ENCODE peak calls at places on chromosome 19, in four cellular contexts. L is ovary; Z is right lobe of liver; J is CD8-positive, alpha-beta memory T cell. M is an unnamed sample. For H3K4me1, the result is how much of the 10 kb centered on the place peaks cover.

GRCh38 chr19:53333071-53333465 is 481 bp upstream of the ZNF845 start:
- DNase-seq in L (peak), Z (no peak), J (peak), M (peak)

GRCh38 chr19:3536429-3537100 is 2.4 kb upstream of the TEKTIP1 start:
- DNase-seq in L (peak), Z (no peak), J (no peak), M (no peak)

GRCh38 chr19:13115936-13116281 is 631 bp downstream of the TRMT1 start:
- DNase-seq in L (no peak), Z (peak), J (no peak), M (no peak)

GRCh38 chr19:54875506-54875905 is 1.5 kb downstream of the FCAR start:
- DNase-seq in L (no peak), Z (no peak), J (no peak), M (no peak)

GRCh38 chr19:12757544-12758274 is 6.1 kb downstream of the BEST2 start:
- DNase-seq in L (peak), Z (peak), J (peak), M (peak)

GRCh38 chr19:31350033-31350692 is 927 bp upstream of the TSHZ3 start:
- DNase-seq in L (peak), Z (no peak), J (no peak), M (no peak)

GRCh38 chr19:42126565-42126964 is 5.7 kb downstream of the POU2F2 start:
- DNase-seq in L (no peak), Z (no peak), J (no peak), M (no peak)

GRCh38 chr19:54352041-54352440 is 12.7 kb downstream of the LAIR1 start:
- DNase-seq in L (no peak), Z (no peak), J (no peak), M (peak)

GRCh38 chr19:13843104-13843921 is 33.6 kb upstream of the NANOS3 start:
- DNase-seq in L (peak), Z (peak), J (no peak), M (peak)

GRCh38 chr19:46221981-46222610 is 7.4 kb upstream of the IGFL1 start:
- DNase-seq in L (peak), Z (no peak), J (no peak), M (peak)

GRCh38 chr19:2550431-2551171 is 74.7 kb downstream of the GADD45B start:
- DNase-seq in L (no peak), Z (no peak), J (no peak), M (peak)

GRCh38 chr19:29266001-29266400 is 53.0 kb upstream of the UQCRFS1 start:
- DNase-seq in L (no peak), Z (no peak), J (no peak), M (peak)

GRCh38 chr19:28396259-28396940 is 816.6 kb downstream of the UQCRFS1 start:
- DNase-seq in L (no peak), Z (no peak), J (no peak), M (no peak)

GRCh38 chr19:12064266-12065099 is at the start of gene ZNF844:
- DNase-seq in L (peak), Z (peak), J (peak), M (peak)

GRCh38 chr19:920051-920857 is 3.1 kb downstream of the KISS1R start:
- DNase-seq in L (no peak), Z (no peak), J (peak), M (peak)

GRCh38 chr19:10501971-10502523 is 1.1 kb downstream of the KEAP1 start:
- DNase-seq in L (peak), Z (peak), J (peak), M (peak)

GRCh38 chr19:38319421-38320258 is at the start of gene KCNK6:
- DNase-seq in L (peak), Z (peak), J (peak), M (peak)

GRCh38 chr19:33388231-33388816 is 14.8 kb downstream of the CEBPG start:
- DNase-seq in L (no peak), Z (peak), J (no peak), M (peak)

GRCh38 chr19:3509566-3509989 is 3.5 kb downstream of the FZR1 start:
- DNase-seq in L (no peak), Z (peak), J (peak), M (no peak)

GRCh38 chr19:10417598-10418280 is 2.6 kb upstream of the PDE4A start:
- DNase-seq in L (no peak), Z (no peak), J (no peak), M (no peak)

GRCh38 chr19:4969772-4970531 is 1.0 kb downstream of the KDM4B start:
- DNase-seq in L (no peak), Z (peak), J (no peak), M (no peak)

GRCh38 chr19:31282346-31282745 is 66.9 kb downstream of the TSHZ3 start:
- DNase-seq in L (no peak), Z (no peak), J (no peak), M (peak)

GRCh38 chr19:55220525-55220924 is 8.0 kb downstream of the TMEM86B start:
- DNase-seq in L (no peak), Z (no peak), J (no peak), M (no peak)

DNA sequence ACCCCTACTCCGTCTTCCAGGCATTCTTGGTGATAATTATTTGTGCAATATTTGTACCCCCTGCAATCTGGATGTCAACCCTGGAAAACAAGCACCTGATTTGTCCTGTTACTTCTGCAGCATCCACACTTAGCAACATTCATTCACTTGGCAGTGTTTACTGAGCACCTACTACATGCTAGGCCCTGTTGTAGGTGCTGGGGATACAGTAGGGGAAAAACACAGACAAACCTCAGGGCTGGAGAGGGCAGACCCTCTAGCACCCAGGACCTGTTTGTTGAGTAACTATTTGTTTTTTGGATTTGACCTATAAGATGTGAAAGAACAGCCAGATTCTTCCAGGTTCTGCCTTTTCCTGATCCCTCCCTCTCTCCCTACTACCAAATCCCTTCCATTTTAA is 9.5 kb downstream of the NECTIN2 start:
- DNase-seq in L (no peak), Z (no peak), J (no peak), M (no peak)
- H3K4me1 ChIP-seq in L (under half), Z (under half), J (under half), M (under half)

GRCh38 chr19:6452899-6453298 is 6.7 kb downstream of the SLC25A23 start:
- DNase-seq in L (no peak), Z (no peak), J (no peak), M (no peak)
- H3K4me1 ChIP-seq in L (under half), Z (under half), J (under half), M (under half)

GRCh38 chr19:15776991-15777787 is 10.3 kb upstream of the OR10H5 start:
- DNase-seq in L (no peak), Z (no peak), J (no peak), M (peak)
- H3K4me1 ChIP-seq in L (under half), Z (under half), J (under half), M (under half)

DNA sequence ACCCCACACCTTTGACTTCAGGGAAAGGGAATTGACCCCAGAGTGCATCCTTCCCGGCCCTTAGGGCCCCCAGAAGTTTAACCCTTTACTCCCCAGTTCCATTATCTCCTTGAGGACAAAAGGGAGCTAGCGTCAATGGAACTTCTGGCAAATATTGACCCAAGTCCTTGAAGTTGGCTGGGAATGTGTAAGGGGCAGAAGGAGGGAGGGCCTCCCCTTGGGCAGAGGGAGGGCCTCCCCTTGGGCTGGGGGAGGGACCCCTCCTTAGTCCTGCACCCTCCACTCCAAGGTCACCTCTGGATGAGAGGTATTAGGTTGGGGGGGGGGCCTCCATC is 3.0 kb upstream of the TMEM59L start:
- DNase-seq in L (no peak), Z (no peak), J (no peak), M (no peak)
- H3K4me1 ChIP-seq in L (under half), Z (under half), J (under half), M (under half)